ENCODE peak calls at places on chromosomes 7 and 10, in seven cellular contexts. One of them, this sample, is unnamed. For H3K4me1, the result is how much of the 10 kb centered on the place peaks cover.

GRCh38 chr7:48617988-48618387 is 306.4 kb upstream of the CDC14C start:
- DNase-seq in neural progenitor cell: no peak
- DNase-seq in GM23338: peak
- DNase-seq in tibial artery: no peak
- DNase-seq in effector memory CD4-positive, alpha-beta T cell: no peak
- DNase-seq in SJSA1: no peak
- DNase-seq in aorta: no peak
- DNase-seq in this sample: peak

GRCh38 chr7:127769696-127770400 is 117.9 kb downstream of the SND1 start:
- DNase-seq in aorta: no peak
- DNase-seq in neural progenitor cell: no peak
- DNase-seq in tibial artery: no peak
- DNase-seq in GM23338: no peak
- DNase-seq in SJSA1: peak
- DNase-seq in effector memory CD4-positive, alpha-beta T cell: no peak
- DNase-seq in this sample: no peak

GRCh38 chr7:124033093-124033806 is 383 bp upstream of the TMEM229A start:
- DNase-seq in tibial artery: no peak
- DNase-seq in GM23338: peak
- DNase-seq in aorta: peak
- DNase-seq in SJSA1: no peak
- DNase-seq in neural progenitor cell: peak
- DNase-seq in effector memory CD4-positive, alpha-beta T cell: no peak
- DNase-seq in this sample: no peak

GRCh38 chr10:34236927-34237326 is 578.2 kb downstream of the PARD3 start:
- DNase-seq in neural progenitor cell: peak
- DNase-seq in aorta: no peak
- DNase-seq in SJSA1: peak
- DNase-seq in effector memory CD4-positive, alpha-beta T cell: no peak
- DNase-seq in tibial artery: no peak
- DNase-seq in GM23338: no peak
- DNase-seq in this sample: no peak

GRCh38 chr7:155796381-155797261 is 15.6 kb downstream of the SHH start:
- DNase-seq in effector memory CD4-positive, alpha-beta T cell: peak
- DNase-seq in neural progenitor cell: peak
- DNase-seq in tibial artery: peak
- DNase-seq in GM23338: peak
- DNase-seq in SJSA1: no peak
- DNase-seq in aorta: peak
- DNase-seq in this sample: peak

GRCh38 chr10:92027141-92027540 is 103.6 kb downstream of the BTAF1 start:
- DNase-seq in GM23338: no peak
- DNase-seq in tibial artery: no peak
- DNase-seq in neural progenitor cell: no peak
- DNase-seq in SJSA1: no peak
- DNase-seq in aorta: no peak
- DNase-seq in effector memory CD4-positive, alpha-beta T cell: no peak
- DNase-seq in this sample: no peak

GRCh38 chr10:36280886-36281499 is 638.9 kb upstream of the FZD8 start:
- DNase-seq in GM23338: no peak
- DNase-seq in neural progenitor cell: no peak
- DNase-seq in effector memory CD4-positive, alpha-beta T cell: no peak
- DNase-seq in aorta: no peak
- DNase-seq in tibial artery: no peak
- DNase-seq in SJSA1: peak
- DNase-seq in this sample: no peak

GRCh38 chr7:15016315-15016667 is 113.7 kb upstream of the DGKB start:
- DNase-seq in effector memory CD4-positive, alpha-beta T cell: no peak
- DNase-seq in tibial artery: no peak
- DNase-seq in SJSA1: no peak
- DNase-seq in aorta: no peak
- DNase-seq in GM23338: no peak
- DNase-seq in neural progenitor cell: no peak
- DNase-seq in this sample: no peak

GRCh38 chr10:117684673-117685211 is 142.2 kb downstream of the EMX2 start:
- DNase-seq in SJSA1: peak
- DNase-seq in aorta: peak
- DNase-seq in tibial artery: peak
- DNase-seq in GM23338: peak
- DNase-seq in effector memory CD4-positive, alpha-beta T cell: no peak
- DNase-seq in neural progenitor cell: peak
- DNase-seq in this sample: no peak

GRCh38 chr7:64516451-64516850 is 46.4 kb downstream of the ZNF680 start:
- DNase-seq in SJSA1: no peak
- DNase-seq in GM23338: no peak
- DNase-seq in tibial artery: no peak
- DNase-seq in effector memory CD4-positive, alpha-beta T cell: no peak
- DNase-seq in aorta: no peak
- DNase-seq in neural progenitor cell: no peak
- DNase-seq in this sample: no peak

GRCh38 chr7:54811016-54811924 is 52.3 kb upstream of the SEC61G start:
- DNase-seq in GM23338: no peak
- DNase-seq in effector memory CD4-positive, alpha-beta T cell: no peak
- DNase-seq in SJSA1: peak
- DNase-seq in tibial artery: no peak
- DNase-seq in aorta: no peak
- DNase-seq in neural progenitor cell: no peak
- DNase-seq in this sample: no peak

GRCh38 chr7:30474893-30475292 is 3.7 kb downstream of the NOD1 start:
- DNase-seq in GM23338: no peak
- DNase-seq in aorta: no peak
- DNase-seq in effector memory CD4-positive, alpha-beta T cell: no peak
- DNase-seq in tibial artery: no peak
- DNase-seq in neural progenitor cell: no peak
- DNase-seq in SJSA1: no peak
- DNase-seq in this sample: no peak

GRCh38 chr7:28103984-28104628 is 76.5 kb downstream of the JAZF1 start:
- DNase-seq in neural progenitor cell: no peak
- DNase-seq in SJSA1: no peak
- DNase-seq in effector memory CD4-positive, alpha-beta T cell: no peak
- DNase-seq in tibial artery: no peak
- DNase-seq in GM23338: no peak
- DNase-seq in aorta: no peak
- DNase-seq in this sample: no peak

GRCh38 chr7:38448076-38448475 is 174.6 kb upstream of the TARP start:
- DNase-seq in SJSA1: no peak
- DNase-seq in aorta: no peak
- DNase-seq in neural progenitor cell: no peak
- DNase-seq in tibial artery: no peak
- DNase-seq in effector memory CD4-positive, alpha-beta T cell: no peak
- DNase-seq in GM23338: no peak
- DNase-seq in this sample: no peak

GRCh38 chr10:88106348-88106747 is 242.9 kb downstream of the PTEN start:
- DNase-seq in aorta: no peak
- DNase-seq in neural progenitor cell: no peak
- DNase-seq in effector memory CD4-positive, alpha-beta T cell: no peak
- DNase-seq in SJSA1: no peak
- DNase-seq in tibial artery: no peak
- DNase-seq in GM23338: no peak
- DNase-seq in this sample: peak

GRCh38 chr7:132941433-132941832 is 140.5 kb downstream of the CHCHD3 start:
- DNase-seq in tibial artery: no peak
- DNase-seq in GM23338: no peak
- DNase-seq in aorta: no peak
- DNase-seq in SJSA1: no peak
- DNase-seq in neural progenitor cell: no peak
- DNase-seq in effector memory CD4-positive, alpha-beta T cell: no peak
- DNase-seq in this sample: no peak

GRCh38 chr7:89796481-89796880 is 357.8 kb upstream of the STEAP1 start:
- DNase-seq in tibial artery: no peak
- DNase-seq in GM23338: no peak
- DNase-seq in aorta: no peak
- DNase-seq in effector memory CD4-positive, alpha-beta T cell: no peak
- DNase-seq in neural progenitor cell: no peak
- DNase-seq in SJSA1: no peak
- DNase-seq in this sample: no peak

GRCh38 chr7:140238778-140239652 is 62.2 kb upstream of the KDM7A start:
- DNase-seq in aorta: no peak
- DNase-seq in SJSA1: no peak
- DNase-seq in tibial artery: no peak
- DNase-seq in effector memory CD4-positive, alpha-beta T cell: no peak
- DNase-seq in neural progenitor cell: no peak
- DNase-seq in GM23338: no peak
- DNase-seq in this sample: no peak

GRCh38 chr7:106021211-106022067 is 58.4 kb downstream of the CDHR3 start:
- DNase-seq in effector memory CD4-positive, alpha-beta T cell: no peak
- DNase-seq in GM23338: peak
- DNase-seq in neural progenitor cell: no peak
- DNase-seq in tibial artery: no peak
- DNase-seq in aorta: no peak
- DNase-seq in SJSA1: no peak
- DNase-seq in this sample: no peak

DNA sequence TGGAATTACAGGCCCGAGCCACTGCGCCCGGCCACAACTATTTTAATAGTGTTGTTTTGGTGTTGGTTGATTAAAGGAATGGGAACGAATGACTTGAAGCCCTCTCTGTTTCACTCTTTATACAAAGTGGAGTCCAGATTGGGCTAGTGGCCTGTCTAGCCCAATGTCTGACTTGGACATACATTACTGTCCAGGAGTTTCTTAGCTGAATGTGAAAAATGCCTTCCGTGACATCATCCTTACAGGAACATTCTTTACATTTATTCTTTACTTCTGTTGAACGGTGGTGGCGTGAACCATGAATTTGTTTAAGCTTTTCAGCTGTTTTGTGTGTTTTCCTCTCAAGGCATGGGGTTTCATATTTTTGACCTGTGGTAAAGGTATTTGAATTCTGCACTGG is 67.9 kb downstream of the DAGLB start:
- DNase-seq in neural progenitor cell: no peak
- DNase-seq in aorta: no peak
- DNase-seq in SJSA1: no peak
- DNase-seq in GM23338: no peak
- DNase-seq in tibial artery: no peak
- DNase-seq in effector memory CD4-positive, alpha-beta T cell: no peak
- DNase-seq in this sample: no peak
- H3K4me1 ChIP-seq in neural progenitor cell: under half
- H3K4me1 ChIP-seq in aorta: under half
- H3K4me1 ChIP-seq in SJSA1: under half
- H3K4me1 ChIP-seq in GM23338: half or more
- H3K4me1 ChIP-seq in tibial artery: half or more
- H3K4me1 ChIP-seq in effector memory CD4-positive, alpha-beta T cell: under half
- H3K4me1 ChIP-seq in this sample: half or more

DNA sequence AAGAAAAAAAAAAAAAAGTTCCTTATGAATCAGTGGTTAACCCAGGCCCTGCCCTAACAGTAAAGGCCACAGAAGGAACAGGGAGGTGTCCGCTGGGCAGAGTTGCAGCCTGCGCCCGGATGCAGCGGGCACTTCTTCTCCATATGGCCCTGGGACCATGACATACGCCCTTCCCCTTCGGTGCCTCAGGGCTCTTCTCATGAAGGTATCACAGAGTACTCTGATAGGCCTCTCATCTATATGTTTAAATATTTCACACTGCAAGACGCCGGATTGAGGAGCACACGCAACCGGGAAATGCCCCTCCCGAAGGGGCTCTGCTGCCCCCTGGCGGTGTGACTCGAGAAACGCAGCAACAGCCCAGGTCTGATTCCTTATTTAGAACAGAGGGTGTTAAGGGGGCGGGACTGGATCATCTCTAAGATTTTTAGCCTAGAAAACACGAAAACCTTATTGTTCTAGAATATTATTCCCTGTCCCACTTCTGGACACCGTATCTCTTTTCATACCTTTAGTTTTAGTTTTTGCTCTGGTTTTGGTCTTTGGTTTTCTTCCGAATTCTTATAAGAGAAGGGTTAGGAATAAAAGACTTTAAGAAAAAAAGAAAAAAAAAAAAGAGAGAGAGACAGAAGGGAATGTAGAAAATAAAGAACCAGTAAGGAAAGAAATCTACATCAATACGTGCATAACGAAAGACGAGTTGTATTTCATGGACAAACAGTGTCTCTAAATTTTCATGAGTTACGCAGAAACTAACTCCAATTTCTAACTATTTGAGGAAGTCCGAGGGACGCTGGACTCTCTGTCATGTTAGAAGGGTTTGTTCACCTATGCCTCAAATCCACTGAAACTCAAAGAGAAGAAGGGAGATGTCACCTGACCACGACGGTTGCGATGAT is 12.0 kb downstream of the DAGLB start:
- DNase-seq in aorta: peak
- DNase-seq in tibial artery: peak
- DNase-seq in GM23338: peak
- DNase-seq in neural progenitor cell: peak
- DNase-seq in SJSA1: peak
- DNase-seq in effector memory CD4-positive, alpha-beta T cell: peak
- DNase-seq in this sample: peak
- H3K4me1 ChIP-seq in aorta: under half
- H3K4me1 ChIP-seq in tibial artery: under half
- H3K4me1 ChIP-seq in GM23338: under half
- H3K4me1 ChIP-seq in neural progenitor cell: under half
- H3K4me1 ChIP-seq in SJSA1: under half
- H3K4me1 ChIP-seq in effector memory CD4-positive, alpha-beta T cell: under half
- H3K4me1 ChIP-seq in this sample: under half

GRCh38 chr10:62033108-62033507 is 131.6 kb downstream of the ARID5B start:
- DNase-seq in aorta: no peak
- DNase-seq in effector memory CD4-positive, alpha-beta T cell: no peak
- DNase-seq in GM23338: no peak
- DNase-seq in SJSA1: no peak
- DNase-seq in tibial artery: no peak
- DNase-seq in neural progenitor cell: no peak
- DNase-seq in this sample: no peak
- H3K4me1 ChIP-seq in aorta: under half
- H3K4me1 ChIP-seq in effector memory CD4-positive, alpha-beta T cell: under half
- H3K4me1 ChIP-seq in GM23338: under half
- H3K4me1 ChIP-seq in SJSA1: under half
- H3K4me1 ChIP-seq in tibial artery: under half
- H3K4me1 ChIP-seq in neural progenitor cell: under half
- H3K4me1 ChIP-seq in this sample: under half

DNA sequence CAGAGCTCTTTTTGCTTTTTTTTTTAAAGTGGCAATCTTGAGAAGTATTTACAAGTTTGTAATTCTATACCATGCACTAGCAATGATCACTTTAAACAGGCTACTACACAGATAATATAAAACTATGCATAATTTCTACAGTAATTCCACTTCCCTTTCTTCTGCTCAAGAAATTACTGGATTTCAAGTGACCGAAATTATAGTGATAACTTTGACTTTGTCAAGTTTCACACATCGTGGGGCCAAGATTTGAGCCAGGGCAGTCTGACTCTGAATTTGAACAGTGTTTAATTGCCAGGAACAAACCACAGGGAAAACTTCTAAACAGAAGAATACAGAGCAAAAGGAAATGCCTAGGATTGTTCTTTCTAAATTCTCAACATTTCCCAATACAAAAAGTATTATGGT is 288.3 kb upstream of the MKLN1 start:
- DNase-seq in tibial artery: no peak
- DNase-seq in SJSA1: peak
- DNase-seq in effector memory CD4-positive, alpha-beta T cell: no peak
- DNase-seq in GM23338: no peak
- DNase-seq in aorta: no peak
- DNase-seq in neural progenitor cell: no peak
- DNase-seq in this sample: no peak
- H3K4me1 ChIP-seq in tibial artery: under half
- H3K4me1 ChIP-seq in SJSA1: under half
- H3K4me1 ChIP-seq in effector memory CD4-positive, alpha-beta T cell: under half
- H3K4me1 ChIP-seq in GM23338: under half
- H3K4me1 ChIP-seq in aorta: under half
- H3K4me1 ChIP-seq in neural progenitor cell: under half
- H3K4me1 ChIP-seq in this sample: under half

GRCh38 chr10:21510218-21511070 is 15.0 kb downstream of the SKIDA1 start:
- DNase-seq in neural progenitor cell: peak
- DNase-seq in tibial artery: no peak
- DNase-seq in aorta: no peak
- DNase-seq in SJSA1: no peak
- DNase-seq in effector memory CD4-positive, alpha-beta T cell: no peak
- DNase-seq in GM23338: peak
- DNase-seq in this sample: no peak
- H3K4me1 ChIP-seq in neural progenitor cell: under half
- H3K4me1 ChIP-seq in tibial artery: under half
- H3K4me1 ChIP-seq in aorta: under half
- H3K4me1 ChIP-seq in SJSA1: under half
- H3K4me1 ChIP-seq in effector memory CD4-positive, alpha-beta T cell: under half
- H3K4me1 ChIP-seq in GM23338: half or more
- H3K4me1 ChIP-seq in this sample: under half

This sample was measured in Karpas-422.